ENCODE peak calls at places on chromosome 1, in ten cellular contexts. I, A, Y, J, G, B, X, V, E and K are unnamed samples.

GRCh38 chr1:17531682-17532487 is 7.6 kb upstream of the ARHGEF10L start:
- DNase-seq in I (peak; percentile 90), A (peak; percentile 19), Y (no peak), J (peak; percentile 79), G (peak; percentile 52), B (peak; percentile 37), X (peak; percentile 86), V (no peak), E (no peak), K (peak; percentile 80)

GRCh38 chr1:45512641-45513054 is 9.0 kb downstream of the PRDX1 start:
- DNase-seq in I (peak; percentile 67), A (peak; percentile 60), Y (peak; percentile 79), J (no peak), G (peak; percentile 64), B (peak; percentile 76), X (no peak), V (no peak), E (peak; percentile 64), K (peak; percentile 67)

GRCh38 chr1:2213576-2214505 is 14.3 kb upstream of the SKI start:
- DNase-seq in I (peak; percentile 60), A (no peak), Y (no peak), J (peak; percentile 85), G (peak; percentile 89), B (no peak), X (peak; percentile 74), V (peak; percentile 73), E (peak; percentile 67), K (peak; percentile 70)

GRCh38 chr1:51794260-51794659 is 84.3 kb downstream of the NRDC start:
- DNase-seq in I (peak; percentile 17), A (no peak), Y (no peak), J (no peak), G (no peak), B (no peak), X (no peak), V (no peak), E (no peak), K (no peak)

GRCh38 chr1:46535063-46535462 is 16.4 kb downstream of the KNCN start:
- DNase-seq in I (peak; percentile 57), A (peak; percentile 51), Y (peak; percentile 72), J (no peak), G (no peak), B (peak; percentile 51), X (peak; percentile 41), V (no peak), E (no peak), K (no peak)

GRCh38 chr1:215891673-215892072 is 324.6 kb downstream of the KCTD3 start:
- DNase-seq in I (no peak), A (no peak), Y (no peak), J (no peak), G (no peak), B (no peak), X (no peak), V (no peak), E (no peak), K (no peak)

GRCh38 chr1:77538956-77539509 is 143.4 kb downstream of the ZZZ3 start:
- DNase-seq in I (peak; percentile 43), A (no peak), Y (peak; percentile 9), J (no peak), G (peak; percentile 94), B (no peak), X (no peak), V (no peak), E (peak; percentile 85), K (no peak)

GRCh38 chr1:170791941-170792340 is 128.0 kb downstream of the PRRX1 start:
- DNase-seq in I (no peak), A (no peak), Y (no peak), J (no peak), G (no peak), B (no peak), X (no peak), V (no peak), E (peak; percentile 41), K (no peak)

GRCh38 chr1:190478193-190479007 is 736 bp upstream of the BRINP3 start:
- DNase-seq in I (no peak), A (peak; percentile 63), Y (peak; percentile 16), J (no peak), G (peak; percentile 49), B (peak; percentile 55), X (peak; percentile 53), V (no peak), E (no peak), K (peak; percentile 12)

GRCh38 chr1:21703318-21703963 is 34.3 kb upstream of the RAP1GAP start:
- DNase-seq in I (no peak), A (no peak), Y (no peak), J (no peak), G (peak; percentile 90), B (peak; percentile 30), X (no peak), V (no peak), E (peak; percentile 90), K (no peak)

GRCh38 chr1:104136621-104137020 is 386.9 kb downstream of the AMY1C start:
- DNase-seq in I (no peak), A (peak; percentile 7), Y (no peak), J (no peak), G (no peak), B (no peak), X (no peak), V (no peak), E (no peak), K (no peak)

DNA sequence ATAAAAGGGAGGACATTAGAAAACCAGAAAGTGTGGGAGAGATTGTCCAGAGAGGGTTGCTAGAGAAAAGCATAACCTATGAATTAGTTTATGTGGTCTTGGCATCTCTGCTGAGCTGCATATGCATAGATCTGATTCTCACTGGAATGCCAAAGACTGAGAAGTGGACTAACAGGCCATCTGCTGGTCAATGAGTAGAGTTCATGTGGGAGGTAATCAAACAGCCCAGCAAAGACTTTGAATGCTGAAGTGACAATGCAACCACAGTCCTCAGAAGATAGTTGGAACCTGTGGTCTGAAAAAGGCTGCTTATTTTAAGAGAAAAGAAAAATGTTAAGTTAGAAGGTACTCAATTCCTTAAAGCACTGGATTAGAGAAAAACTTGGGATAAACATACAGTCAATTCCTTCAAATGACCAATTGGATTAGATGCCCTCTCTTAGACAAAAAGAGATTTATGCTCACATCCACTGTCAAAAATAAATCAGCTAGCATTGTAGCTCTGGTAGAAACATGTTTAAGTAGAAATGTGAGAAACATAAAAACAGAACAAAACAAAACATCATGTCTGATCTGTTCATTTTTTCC is 382.8 kb downstream of the AMY1C start:
- DNase-seq in I (no peak), A (peak; percentile 17), Y (peak; percentile 8), J (no peak), G (peak; percentile 0), B (peak; percentile 77), X (no peak), V (no peak), E (peak; percentile 1), K (no peak)
- TF ChIP-seq CTCF in I (peak; percentile 49), A (peak; percentile 56), Y (no peak), J (no peak), G (no peak), B (no peak), X (no peak), V (peak; percentile 48), E (peak; percentile 11), K (no peak)

GRCh38 chr1:119266858-119267257 is 101.7 kb upstream of the HAO2 start:
- DNase-seq in I (no peak), A (no peak), Y (no peak), J (no peak), G (no peak), B (no peak), X (no peak), V (no peak), E (no peak), K (no peak)

GRCh38 chr1:119266386-119266785 is 102.2 kb upstream of the HAO2 start:
- DNase-seq in I (no peak), A (no peak), Y (no peak), J (no peak), G (no peak), B (no peak), X (no peak), V (no peak), E (no peak), K (no peak)

DNA sequence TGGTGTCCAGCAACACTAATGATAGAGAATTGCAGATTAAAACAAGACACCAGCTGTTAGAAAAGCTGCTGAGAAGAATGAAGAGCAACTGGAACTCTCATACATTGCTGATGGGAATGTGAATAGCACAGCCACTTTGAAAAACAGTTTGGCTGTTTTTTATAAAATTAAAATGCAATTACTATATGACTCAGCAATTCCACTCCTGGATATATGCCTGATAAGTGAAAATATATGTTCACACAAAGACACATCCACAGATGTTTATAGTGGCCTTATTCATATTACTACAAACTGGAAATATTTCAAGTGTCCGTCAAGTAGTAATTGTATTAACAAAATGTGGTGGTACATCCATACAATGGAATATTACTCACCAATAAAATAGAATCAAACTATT is 99.7 kb upstream of the HAO2 start:
- DNase-seq in I (no peak), A (no peak), Y (no peak), J (no peak), G (no peak), B (no peak), X (no peak), V (no peak), E (no peak), K (no peak)
- TF ChIP-seq CTCF in I (no peak), A (no peak), Y (no peak), J (no peak), G (no peak), B (no peak), X (no peak), V (no peak), E (no peak), K (no peak)

GRCh38 chr1:13927736-13928135 is 227.7 kb downstream of the PRDM2 start:
- DNase-seq in I (no peak), A (no peak), Y (no peak), J (no peak), G (no peak), B (no peak), X (no peak), V (no peak), E (no peak), K (no peak)

GRCh38 chr1:13926556-13926955 is 226.6 kb downstream of the PRDM2 start:
- DNase-seq in I (no peak), A (no peak), Y (no peak), J (no peak), G (no peak), B (no peak), X (no peak), V (no peak), E (no peak), K (no peak)

GRCh38 chr1:13935336-13935735 is 235.3 kb downstream of the PRDM2 start:
- DNase-seq in I (no peak), A (no peak), Y (no peak), J (no peak), G (no peak), B (no peak), X (no peak), V (no peak), E (no peak), K (no peak)

GRCh38 chr1:13930151-13930550 is 230.2 kb downstream of the PRDM2 start:
- DNase-seq in I (no peak), A (peak; percentile 25), Y (no peak), J (no peak), G (no peak), B (no peak), X (no peak), V (no peak), E (no peak), K (no peak)
- TF ChIP-seq CTCF in I (no peak), A (no peak), Y (no peak), J (no peak), G (no peak), B (no peak), X (no peak), V (no peak), E (peak; percentile 19), K (no peak)

DNA sequence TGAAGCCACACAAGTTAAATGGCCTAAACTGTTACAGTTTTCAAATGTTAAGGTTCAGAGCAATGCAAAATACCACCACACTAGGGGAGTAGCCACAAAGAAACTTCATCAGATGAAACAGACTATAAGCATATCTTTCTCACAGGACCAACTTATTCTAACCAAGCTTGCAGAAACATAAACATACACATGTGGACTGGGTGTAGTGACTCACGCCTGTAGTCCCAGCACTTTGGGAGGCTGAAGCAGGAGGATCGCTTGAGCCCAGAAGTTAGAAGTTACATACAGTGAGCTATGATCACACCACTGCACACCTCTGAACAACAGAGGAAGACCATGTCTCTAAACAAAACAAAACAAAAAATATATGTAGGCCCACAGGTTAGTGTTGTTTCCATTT is 17.3 kb downstream of the WDR47 start:
- DNase-seq in I (no peak), A (no peak), Y (no peak), J (no peak), G (no peak), B (no peak), X (no peak), V (no peak), E (no peak), K (no peak)
- TF ChIP-seq CTCF in I (no peak), A (no peak), Y (no peak), J (no peak), G (no peak), B (no peak), X (no peak), V (no peak), E (no peak), K (no peak)